ENCODE peak calls at places on chromosomes 4 and X, in five cellular contexts. One of them, this sample, is unnamed.

GRCh38 chr4:96729641-96730040 is 889.7 kb downstream of the PDHA2 start:
- DNase-seq in H1: no peak
- DNase-seq in K562: no peak
- DNase-seq in GM12878: no peak
- DNase-seq in HepG2: no peak
- DNase-seq in this sample: no peak

GRCh38 chr4:176185068-176185467 is 10.3 kb downstream of the SPATA4 start:
- DNase-seq in K562: no peak
- DNase-seq in GM12878: no peak
- DNase-seq in H1: no peak
- DNase-seq in HepG2: no peak
- DNase-seq in this sample: no peak

GRCh38 chrX:49995021-49995731 is 72.8 kb downstream of the CLCN5 start:
- DNase-seq in HepG2: peak
- DNase-seq in K562: no peak
- DNase-seq in GM12878: no peak
- DNase-seq in H1: no peak
- DNase-seq in this sample: peak

GRCh38 chr4:110730318-110730717 is 107.4 kb upstream of the PITX2 start:
- DNase-seq in HepG2: no peak
- DNase-seq in K562: no peak
- DNase-seq in GM12878: no peak
- DNase-seq in H1: no peak
- DNase-seq in this sample: no peak

GRCh38 chrX:113384628-113385027 is 544.0 kb upstream of the AMOT start:
- DNase-seq in H1: no peak
- DNase-seq in GM12878: no peak
- DNase-seq in K562: no peak
- DNase-seq in HepG2: no peak
- DNase-seq in this sample: no peak

GRCh38 chr4:7048642-7049041 is 5.5 kb downstream of the TADA2B start:
- DNase-seq in K562: no peak
- DNase-seq in GM12878: no peak
- DNase-seq in HepG2: no peak
- DNase-seq in H1: no peak
- DNase-seq in this sample: no peak

GRCh38 chr4:36360755-36361154 is 79.3 kb downstream of the DTHD1 start:
- DNase-seq in HepG2: no peak
- DNase-seq in GM12878: no peak
- DNase-seq in H1: no peak
- DNase-seq in K562: no peak
- DNase-seq in this sample: no peak

GRCh38 chrX:119376312-119376711 is 22.8 kb upstream of the SLC25A43 start:
- DNase-seq in K562: no peak
- DNase-seq in HepG2: no peak
- DNase-seq in GM12878: no peak
- DNase-seq in H1: no peak
- DNase-seq in this sample: no peak

GRCh38 chr4:22794731-22795130 is 102.0 kb downstream of the GBA3 start:
- DNase-seq in K562: no peak
- DNase-seq in HepG2: no peak
- DNase-seq in GM12878: no peak
- DNase-seq in H1: no peak
- DNase-seq in this sample: no peak

GRCh38 chrX:119238557-119238956 is 2.5 kb downstream of the PGRMC1 start:
- DNase-seq in K562: no peak
- DNase-seq in HepG2: no peak
- DNase-seq in H1: no peak
- DNase-seq in GM12878: no peak
- DNase-seq in this sample: no peak

GRCh38 chr4:162347492-162348213 is 183.9 kb upstream of the FSTL5 start:
- DNase-seq in H1: no peak
- DNase-seq in GM12878: no peak
- DNase-seq in HepG2: no peak
- DNase-seq in K562: no peak
- DNase-seq in this sample: no peak

GRCh38 chrX:50448565-50448964 is 22.1 kb downstream of the DGKK start:
- DNase-seq in K562: peak
- DNase-seq in H1: no peak
- DNase-seq in HepG2: peak
- DNase-seq in GM12878: no peak
- DNase-seq in this sample: peak

GRCh38 chrX:129934952-129935351 is 29.0 kb downstream of the UTP14A start:
- DNase-seq in K562: no peak
- DNase-seq in H1: no peak
- DNase-seq in GM12878: no peak
- DNase-seq in HepG2: no peak
- DNase-seq in this sample: no peak

GRCh38 chr4:178140326-178140915 is 698.2 kb upstream of the AGA start:
- DNase-seq in HepG2: no peak
- DNase-seq in H1: no peak
- DNase-seq in GM12878: no peak
- DNase-seq in K562: no peak
- DNase-seq in this sample: no peak

GRCh38 chrX:48899078-48899410 is 1.3 kb downstream of the PQBP1 start:
- DNase-seq in GM12878: no peak
- DNase-seq in H1: no peak
- DNase-seq in HepG2: no peak
- DNase-seq in K562: no peak
- DNase-seq in this sample: no peak

GRCh38 chrX:71911731-71912050 is 1.0 kb downstream of the NHSL2 start:
- DNase-seq in K562: no peak
- DNase-seq in GM12878: no peak
- DNase-seq in H1: no peak
- DNase-seq in HepG2: no peak
- DNase-seq in this sample: no peak

GRCh38 chrX:150841466-150842197 is 56.8 kb downstream of the CD99L2 start:
- DNase-seq in HepG2: no peak
- DNase-seq in H1: no peak
- DNase-seq in GM12878: no peak
- DNase-seq in K562: no peak
- DNase-seq in this sample: peak
- TF ChIP-seq HDAC2 in HepG2: no peak
- TF ChIP-seq HDAC2 in H1: no peak
- TF ChIP-seq HDAC2 in GM12878: no peak
- TF ChIP-seq HDAC2 in K562: no peak
- TF ChIP-seq HDAC2 in this sample: no peak

GRCh38 chrX:155333701-155334100 is 713 bp downstream of the CLIC2 start:
- DNase-seq in GM12878: no peak
- DNase-seq in H1: no peak
- DNase-seq in K562: no peak
- DNase-seq in HepG2: no peak
- DNase-seq in this sample: no peak
- H3K4me3 ChIP-seq in GM12878: peak
- H3K4me3 ChIP-seq in H1: no peak
- H3K4me3 ChIP-seq in K562: peak
- H3K4me3 ChIP-seq in HepG2: no peak
- H3K4me3 ChIP-seq in this sample: no peak

DNA sequence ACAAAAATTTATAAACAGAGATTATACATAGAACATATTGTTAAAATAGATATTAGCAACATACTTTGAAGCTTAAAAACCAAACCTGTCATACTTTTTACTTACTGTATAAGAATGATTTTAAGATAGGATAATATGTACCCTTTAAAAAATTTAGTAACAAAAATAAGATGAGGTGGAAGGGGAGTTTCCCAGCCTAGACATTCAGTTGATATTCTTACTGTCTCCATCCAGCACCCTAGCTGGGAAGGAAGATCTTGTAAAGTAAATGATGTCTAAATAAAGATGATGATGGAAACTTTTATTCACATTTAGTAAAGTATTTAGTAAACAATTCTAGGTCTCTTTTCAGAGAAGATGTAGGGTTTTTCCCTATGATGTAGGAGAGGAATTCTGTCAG is 136.7 kb downstream of the RAPGEF2 start:
- DNase-seq in HepG2: no peak
- DNase-seq in K562: no peak
- DNase-seq in H1: no peak
- DNase-seq in GM12878: no peak
- DNase-seq in this sample: no peak
- TF ChIP-seq HDAC2 in HepG2: no peak
- TF ChIP-seq HDAC2 in K562: no peak
- TF ChIP-seq HDAC2 in H1: no peak
- TF ChIP-seq HDAC2 in GM12878: no peak
- TF ChIP-seq HDAC2 in this sample: no peak

DNA sequence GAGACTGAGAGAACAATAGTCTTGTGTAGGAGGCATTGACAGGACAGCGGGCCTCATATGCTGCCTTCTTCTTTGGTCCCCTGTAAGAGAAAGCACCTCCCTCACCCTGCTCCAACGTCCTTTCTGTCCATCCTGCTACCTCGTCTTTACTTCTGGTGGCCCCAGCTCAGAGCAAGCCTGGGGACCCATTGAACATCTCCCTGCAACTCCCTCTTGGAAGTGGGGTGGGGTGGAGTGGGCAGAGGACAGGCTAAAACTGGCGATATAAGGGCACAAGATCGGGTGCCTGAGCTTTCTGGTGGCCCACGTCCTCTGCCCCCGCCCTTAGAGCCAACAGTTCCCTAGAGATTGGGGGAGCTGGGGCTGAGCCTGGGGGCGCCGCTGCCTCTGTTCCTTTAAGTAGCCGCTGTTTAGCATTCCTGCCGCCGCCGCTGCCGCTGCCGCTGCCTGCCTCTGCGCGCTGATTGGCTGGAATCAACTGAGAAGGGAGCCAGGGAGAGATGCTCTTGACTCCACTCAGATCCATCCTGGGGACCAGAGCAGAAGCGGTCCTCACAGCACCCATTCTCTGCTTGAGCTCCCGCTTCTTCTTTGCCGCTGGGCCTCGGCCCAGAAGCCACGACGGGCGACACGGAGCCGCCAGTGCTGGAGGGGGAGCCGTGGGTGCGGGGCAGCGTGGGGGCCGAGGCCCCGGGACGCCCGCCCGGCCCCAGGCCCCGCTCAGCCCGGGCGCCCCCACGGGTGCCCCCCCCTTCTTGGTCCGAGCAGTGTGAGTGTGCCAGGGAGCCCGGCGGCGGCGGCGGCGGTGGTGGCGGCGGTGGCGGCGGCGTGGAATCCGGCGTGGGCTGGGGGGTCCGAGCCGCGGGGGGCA is at the start of gene DLG3:
- DNase-seq in H1: peak
- DNase-seq in HepG2: no peak
- DNase-seq in GM12878: no peak
- DNase-seq in K562: peak
- DNase-seq in this sample: peak
- H3K4me3 ChIP-seq in H1: peak
- H3K4me3 ChIP-seq in HepG2: no peak
- H3K4me3 ChIP-seq in GM12878: no peak
- H3K4me3 ChIP-seq in K562: no peak
- H3K4me3 ChIP-seq in this sample: peak

GRCh38 chr4:123415977-123416376 is 19.4 kb downstream of the SPRY1 start:
- DNase-seq in HepG2: peak
- DNase-seq in GM12878: no peak
- DNase-seq in K562: peak
- DNase-seq in H1: no peak
- DNase-seq in this sample: no peak
- TF ChIP-seq HDAC2 in HepG2: peak
- TF ChIP-seq HDAC2 in GM12878: no peak
- TF ChIP-seq HDAC2 in K562: no peak
- TF ChIP-seq HDAC2 in H1: no peak
- TF ChIP-seq HDAC2 in this sample: no peak

DNA sequence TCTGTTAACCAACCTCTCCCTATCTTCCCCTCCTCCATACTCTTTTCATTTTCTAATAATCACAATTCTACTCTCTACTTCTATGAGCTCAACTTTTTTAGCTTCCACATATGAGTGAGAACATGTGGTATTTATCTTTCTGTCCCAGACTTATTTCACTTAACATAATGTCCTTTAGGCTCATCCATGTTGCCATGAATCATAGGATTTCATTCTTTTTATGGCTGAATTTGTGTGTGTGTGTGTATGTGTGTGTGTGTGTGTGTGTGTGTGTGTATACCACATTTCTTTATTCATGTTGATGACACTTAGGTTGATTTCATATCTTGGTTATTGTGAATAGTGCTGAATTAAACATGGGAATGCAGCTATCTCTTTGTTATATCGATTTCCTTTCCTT is 37.4 kb downstream of the RUFY3 start:
- DNase-seq in HepG2: no peak
- DNase-seq in K562: no peak
- DNase-seq in GM12878: no peak
- DNase-seq in H1: no peak
- DNase-seq in this sample: no peak
- H3K4me3 ChIP-seq in HepG2: no peak
- H3K4me3 ChIP-seq in K562: no peak
- H3K4me3 ChIP-seq in GM12878: no peak
- H3K4me3 ChIP-seq in H1: no peak
- H3K4me3 ChIP-seq in this sample: no peak

This sample was measured in A549.